ENCODE peak calls at places on chromosomes 3 and 15, in nine cellular contexts. A is stimulated activated CD4-positive, alpha-beta T cell treated with anti-CD3 and anti-CD28 coated beads, Interleukin-12 subunit alpha, Interleukin-12 subunit beta, amount 100 ng/mL, for 24 hours; N is lower lobe of right lung; V is right atrium auricular region; T is kidney; E is HEK293T; Q is choroid plexus epithelial cell; O is ELR; P is mesenchymal stem cell. K is an unnamed sample.

GRCh38 chr3:9747267-9747666 is 2.5 kb upstream of the OGG1 start:
- DNase-seq in A (no peak), N (no peak), V (no peak), T (no peak), E (no peak), Q (peak; percentile 41), O (peak; percentile 70), P (peak; percentile 85), K (no peak)

GRCh38 chr3:101095703-101096102 is 102.5 kb upstream of the ABI3BP start:
- DNase-seq in A (no peak), N (no peak), V (no peak), T (no peak), E (no peak), Q (peak; percentile 40), O (no peak), P (no peak), K (no peak)

GRCh38 chr15:52350423-52350822 is 54.8 kb upstream of the MYO5C start:
- DNase-seq in A (no peak), N (no peak), V (no peak), T (no peak), E (no peak), Q (no peak), O (no peak), P (no peak), K (no peak)

GRCh38 chr3:70943886-70944285 is 631.4 kb upstream of the MDFIC2 start:
- DNase-seq in A (no peak), N (no peak), V (no peak), T (no peak), E (no peak), Q (no peak), O (no peak), P (no peak), K (no peak)

GRCh38 chr15:88647362-88648105 is 8.7 kb downstream of the ISG20 start:
- DNase-seq in A (no peak), N (no peak), V (peak; percentile 32), T (no peak), E (no peak), Q (no peak), O (no peak), P (no peak), K (no peak)

GRCh38 chr15:72127724-72128322 is 9.6 kb downstream of the SENP8 start:
- DNase-seq in A (no peak), N (no peak), V (no peak), T (no peak), E (no peak), Q (no peak), O (no peak), P (no peak), K (no peak)

GRCh38 chr3:115228266-115228665 is 81.2 kb upstream of the ZBTB20 start:
- DNase-seq in A (no peak), N (no peak), V (no peak), T (no peak), E (no peak), Q (peak; percentile 49), O (peak; percentile 17), P (peak; percentile 11), K (no peak)

GRCh38 chr15:82105458-82106205 is 59.8 kb upstream of the MEX3B start:
- DNase-seq in A (no peak), N (no peak), V (no peak), T (no peak), E (no peak), Q (peak; percentile 87), O (peak; percentile 76), P (peak; percentile 30), K (no peak)

GRCh38 chr15:51444807-51445206 is 103.4 kb downstream of the GLDN start:
- DNase-seq in A (no peak), N (no peak), V (no peak), T (no peak), E (no peak), Q (no peak), O (no peak), P (no peak), K (no peak)

GRCh38 chr3:50278868-50279224 is at the start of gene LSMEM2:
- DNase-seq in A (no peak), N (no peak), V (no peak), T (no peak), E (no peak), Q (no peak), O (no peak), P (no peak), K (no peak)

GRCh38 chr15:51708013-51708412 is 26.7 kb downstream of the SCG3 start:
- DNase-seq in A (no peak), N (no peak), V (no peak), T (no peak), E (no peak), Q (no peak), O (no peak), P (no peak), K (peak; percentile 62)

GRCh38 chr3:195259564-195260285 is 11.2 kb downstream of the XXYLT1 start:
- DNase-seq in A (peak; percentile 82), N (peak; percentile 92), V (peak; percentile 95), T (peak; percentile 97), E (peak; percentile 83), Q (peak; percentile 96), O (peak; percentile 95), P (peak; percentile 96), K (peak; percentile 75)